ENCODE peak calls at places on chromosomes 16 and 17, in eight cellular contexts. A is heart left ventricle, P is lung, G is IMR-90, Z is colonic mucosa, J is lower lobe of right lung, L is psoas muscle, C is A549. Q is an unnamed sample. For H3K4me1, the result is how much of the 10 kb centered on the place peaks cover.

GRCh38 chr17:9146064-9146463 is 124.8 kb downstream of the NTN1 start:
- DNase-seq in A (no peak), P (no peak), G (no peak), Z (no peak), J (no peak), L (no peak), C (no peak), Q (no peak)

GRCh38 chr17:45190503-45191282 is 29.0 kb downstream of the HEXIM2 start:
- DNase-seq in A (no peak), P (no peak), G (no peak), Z (no peak), J (no peak), L (no peak), C (no peak), Q (no peak)

GRCh38 chr17:48228720-48229119 is 121.2 kb downstream of the SNX11 start:
- DNase-seq in A (no peak), P (no peak), G (no peak), Z (no peak), J (no peak), L (no peak), C (no peak), Q (no peak)

GRCh38 chr16:31678649-31679325 is 151.1 kb downstream of the AHSP start:
- DNase-seq in A (no peak), P (no peak), G (no peak), Z (no peak), J (no peak), L (no peak), C (no peak), Q (no peak)

GRCh38 chr16:87780385-87780989 is 14.7 kb upstream of the KLHDC4 start:
- DNase-seq in A (peak), P (peak), G (peak), Z (peak), J (peak), L (no peak), C (no peak), Q (peak)

GRCh38 chr17:81200695-81201580 is 21.8 kb downstream of the CEP131 start:
- DNase-seq in A (peak), P (peak), G (peak), Z (peak), J (peak), L (no peak), C (peak), Q (peak)

GRCh38 chr17:27906623-27907022 is 13.5 kb upstream of the LYRM9 start:
- DNase-seq in A (no peak), P (no peak), G (no peak), Z (no peak), J (no peak), L (no peak), C (no peak), Q (no peak)

GRCh38 chr17:78694805-78695531 is 87.1 kb downstream of the CYTH1 start:
- DNase-seq in A (no peak), P (no peak), G (no peak), Z (no peak), J (no peak), L (no peak), C (no peak), Q (no peak)

GRCh38 chr16:81945665-81946064 is 65.6 kb downstream of the SDR42E1 start:
- DNase-seq in A (no peak), P (no peak), G (peak), Z (no peak), J (no peak), L (no peak), C (no peak), Q (no peak)

GRCh38 chr16:89422905-89423630 is 67.3 kb downstream of the ANKRD11 start:
- DNase-seq in A (no peak), P (no peak), G (peak), Z (no peak), J (no peak), L (no peak), C (no peak), Q (no peak)

GRCh38 chr16:88116121-88116900 is 165.1 kb downstream of the BANP start:
- DNase-seq in A (no peak), P (no peak), G (peak), Z (no peak), J (no peak), L (peak), C (no peak), Q (no peak)

GRCh38 chr16:81319221-81319912 is 4.6 kb downstream of the GAN start:
- DNase-seq in A (no peak), P (no peak), G (peak), Z (no peak), J (no peak), L (no peak), C (no peak), Q (no peak)

GRCh38 chr16:47132310-47132709 is 11.4 kb downstream of the NETO2 start:
- DNase-seq in A (no peak), P (no peak), G (peak), Z (no peak), J (no peak), L (no peak), C (no peak), Q (no peak)

GRCh38 chr17:49193513-49194296 is 16.7 kb downstream of the GNGT2 start:
- DNase-seq in A (peak), P (peak), G (peak), Z (peak), J (peak), L (peak), C (peak), Q (peak)

GRCh38 chr17:31425646-31426045 is 34.2 kb downstream of the RAB11FIP4 start:
- DNase-seq in A (peak), P (no peak), G (no peak), Z (no peak), J (no peak), L (no peak), C (no peak), Q (no peak)

GRCh38 chr17:56676807-56677206 is 83.3 kb downstream of the NOG start:
- DNase-seq in A (no peak), P (no peak), G (no peak), Z (no peak), J (no peak), L (no peak), C (no peak), Q (no peak)

GRCh38 chr17:63945851-63946439 is 13.8 kb upstream of the CD79B start:
- DNase-seq in A (no peak), P (no peak), G (no peak), Z (no peak), J (no peak), L (no peak), C (no peak), Q (no peak)

GRCh38 chr16:12120331-12120981 is 143.9 kb downstream of the SNX29 start:
- DNase-seq in A (peak), P (no peak), G (peak), Z (no peak), J (no peak), L (no peak), C (no peak), Q (no peak)

GRCh38 chr16:19517424-19518089 is 4.3 kb downstream of the GDE1 start:
- DNase-seq in A (no peak), P (no peak), G (peak), Z (no peak), J (no peak), L (no peak), C (peak), Q (no peak)

GRCh38 chr16:70592106-70592571 is 54.2 kb upstream of the IL34 start:
- DNase-seq in A (peak), P (no peak), G (no peak), Z (no peak), J (no peak), L (peak), C (no peak), Q (peak)

GRCh38 chr16:72549878-72550277 is 377.9 kb upstream of the PMFBP1 start:
- DNase-seq in A (no peak), P (no peak), G (no peak), Z (no peak), J (no peak), L (no peak), C (no peak), Q (no peak)

GRCh38 chr16:15928261-15929104 is 20.9 kb upstream of the ABCC1 start:
- DNase-seq in A (no peak), P (no peak), G (no peak), Z (no peak), J (no peak), L (no peak), C (no peak), Q (no peak)

GRCh38 chr16:694863-695354 is 4.7 kb upstream of the WDR24 start:
- DNase-seq in A (no peak), P (no peak), G (no peak), Z (no peak), J (no peak), L (no peak), C (no peak), Q (no peak)

GRCh38 chr17:43880420-43880991 is 26.8 kb downstream of the MPP2 start:
- DNase-seq in A (no peak), P (no peak), G (no peak), Z (peak), J (peak), L (peak), C (peak), Q (no peak)

GRCh38 chr17:33385713-33386112 is 92.6 kb upstream of the ASIC2 start:
- DNase-seq in A (no peak), P (no peak), G (no peak), Z (no peak), J (no peak), L (no peak), C (no peak), Q (no peak)

GRCh38 chr17:10699861-10700260 is 2.5 kb downstream of the ADPRM start:
- DNase-seq in A (no peak), P (no peak), G (no peak), Z (no peak), J (no peak), L (no peak), C (no peak), Q (no peak)

GRCh38 chr16:17432902-17433576 is 37.7 kb downstream of the XYLT1 start:
- DNase-seq in A (no peak), P (no peak), G (peak), Z (no peak), J (no peak), L (no peak), C (no peak), Q (no peak)

GRCh38 chr16:11560701-11561439 is 25.8 kb downstream of the LITAF start:
- DNase-seq in A (no peak), P (no peak), G (no peak), Z (no peak), J (no peak), L (peak), C (no peak), Q (peak)

GRCh38 chr17:6706996-6707395 is 6.2 kb downstream of the SLC13A5 start:
- DNase-seq in A (no peak), P (no peak), G (no peak), Z (no peak), J (no peak), L (no peak), C (no peak), Q (no peak)

GRCh38 chr17:38893612-38894011 is 23.8 kb downstream of the LASP1 start:
- DNase-seq in A (peak), P (no peak), G (no peak), Z (no peak), J (peak), L (no peak), C (no peak), Q (no peak)

GRCh38 chr17:38893113-38893512 is 23.3 kb downstream of the LASP1 start:
- DNase-seq in A (no peak), P (no peak), G (no peak), Z (no peak), J (no peak), L (no peak), C (no peak), Q (no peak)

GRCh38 chr17:38892083-38892482 is 22.2 kb downstream of the LASP1 start:
- DNase-seq in A (no peak), P (no peak), G (no peak), Z (no peak), J (no peak), L (no peak), C (no peak), Q (no peak)

GRCh38 chr17:38891441-38891840 is 21.6 kb downstream of the LASP1 start:
- DNase-seq in A (no peak), P (no peak), G (no peak), Z (no peak), J (no peak), L (no peak), C (no peak), Q (no peak)

GRCh38 chr17:38892620-38893019 is 22.8 kb downstream of the LASP1 start:
- DNase-seq in A (no peak), P (no peak), G (no peak), Z (no peak), J (no peak), L (no peak), C (no peak), Q (no peak)
- H3K4me1 ChIP-seq in A (half or more), P (under half), G (under half), Z (under half), J (half or more), L (under half), C (under half), Q (under half)

DNA sequence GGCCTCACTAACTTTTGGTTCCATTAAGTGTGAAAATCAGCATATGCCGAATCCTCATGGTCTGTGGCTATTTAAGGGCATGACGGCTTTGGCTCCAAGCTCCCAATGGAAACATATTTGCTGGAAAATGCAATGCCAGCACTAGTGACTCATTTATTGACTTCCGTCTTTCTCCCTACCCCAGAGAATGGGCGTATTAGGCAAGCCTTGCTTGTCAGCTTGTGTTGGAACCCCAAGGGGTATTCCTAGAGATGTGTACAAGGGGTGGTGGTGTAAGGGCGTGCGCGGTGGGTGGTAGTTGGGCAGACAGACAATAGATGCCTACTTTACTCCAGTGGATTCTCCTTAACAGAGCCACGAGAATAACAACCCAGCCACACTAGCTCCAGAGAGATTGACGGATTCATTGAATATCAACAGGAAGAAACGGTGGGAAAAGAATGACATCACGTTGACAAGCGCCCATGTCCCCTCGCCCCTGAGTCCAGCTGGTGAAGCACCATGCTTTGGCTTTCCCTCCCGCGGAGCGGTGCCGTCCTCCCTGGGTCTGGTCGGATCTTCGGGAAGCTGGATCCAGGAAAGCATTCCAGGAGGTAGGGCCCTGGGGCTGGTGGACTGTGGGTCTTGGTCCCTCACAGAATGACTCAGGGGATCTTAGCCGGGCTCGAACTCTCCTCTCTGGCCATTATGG is 10.3 kb downstream of the CD300LB start:
- DNase-seq in A (no peak), P (peak), G (no peak), Z (peak), J (no peak), L (no peak), C (no peak), Q (no peak)
- H3K27ac ChIP-seq in A (peak), P (peak), G (no peak), Z (peak), J (peak), L (no peak), C (no peak), Q (peak)

DNA sequence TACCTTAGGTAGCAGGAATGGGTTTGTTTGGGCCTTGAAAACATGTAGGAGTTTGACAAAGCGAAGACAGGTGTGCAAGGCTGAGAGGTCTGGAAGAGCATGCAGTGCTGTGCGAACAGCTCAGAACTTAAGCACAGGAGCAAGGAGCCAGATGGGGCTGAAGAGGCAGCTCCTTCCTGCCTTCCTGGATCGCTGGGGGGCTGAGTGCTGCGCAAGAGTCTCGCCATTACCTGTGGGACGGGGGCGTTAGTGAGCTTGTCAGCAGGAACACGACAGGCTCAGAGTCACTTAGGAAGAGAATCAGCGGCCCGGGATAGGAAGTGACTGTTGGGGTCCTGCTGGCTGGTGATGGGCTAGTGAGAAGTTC is 464 bp upstream of the MRM1 start:
- DNase-seq in A (no peak), P (no peak), G (no peak), Z (no peak), J (no peak), L (no peak), C (no peak), Q (no peak)
- TF ChIP-seq CTCF in A (no peak), P (no peak), G (no peak), Z (no peak), J (no peak), L (no peak), C (no peak), Q (no peak)

GRCh38 chr17:38466346-38467315 is 38.4 kb downstream of the ARHGAP23 start:
- DNase-seq in A (peak), P (no peak), G (no peak), Z (no peak), J (no peak), L (peak), C (no peak), Q (peak)
- H3K4me1 ChIP-seq in A (half or more), P (under half), G (under half), Z (under half), J (under half), L (under half), C (under half), Q (half or more)

GRCh38 chr17:72294487-72294893 is 173.7 kb downstream of the SOX9 start:
- DNase-seq in A (peak), P (no peak), G (no peak), Z (no peak), J (no peak), L (no peak), C (no peak), Q (no peak)
- H3K27ac ChIP-seq in A (no peak), P (no peak), G (no peak), Z (no peak), J (no peak), L (no peak), C (no peak), Q (no peak)

GRCh38 chr16:57889522-57889921 is 81.4 kb downstream of the CNGB1 start:
- DNase-seq in A (no peak), P (no peak), G (no peak), Z (no peak), J (no peak), L (no peak), C (no peak), Q (no peak)

GRCh38 chr16:57889960-57890751 is 80.8 kb downstream of the CNGB1 start:
- DNase-seq in A (no peak), P (no peak), G (peak), Z (peak), J (no peak), L (no peak), C (no peak), Q (no peak)

GRCh38 chr16:57888128-57888527 is 82.8 kb downstream of the CNGB1 start:
- DNase-seq in A (no peak), P (no peak), G (no peak), Z (no peak), J (no peak), L (no peak), C (no peak), Q (no peak)

GRCh38 chr16:57887711-57888110 is 83.2 kb downstream of the CNGB1 start:
- DNase-seq in A (no peak), P (no peak), G (no peak), Z (no peak), J (no peak), L (no peak), C (no peak), Q (no peak)

GRCh38 chr16:57889111-57889510 is 81.8 kb downstream of the CNGB1 start:
- DNase-seq in A (no peak), P (no peak), G (no peak), Z (no peak), J (no peak), L (no peak), C (no peak), Q (no peak)
- TF ChIP-seq CTCF in A (no peak), P (no peak), G (no peak), Z (no peak), J (no peak), L (no peak), C (no peak), Q (no peak)

GRCh38 chr17:1110524-1110843 is 69.3 kb downstream of the ABR start:
- DNase-seq in A (no peak), P (no peak), G (no peak), Z (no peak), J (no peak), L (no peak), C (no peak), Q (no peak)
- H3K4me1 ChIP-seq in A (half or more), P (under half), G (under half), Z (under half), J (half or more), L (under half), C (half or more), Q (half or more)

GRCh38 chr17:16573466-16573865 is 4.5 kb upstream of the ZNF287 start:
- DNase-seq in A (no peak), P (no peak), G (no peak), Z (no peak), J (no peak), L (no peak), C (no peak), Q (no peak)

GRCh38 chr17:16569358-16569712 is 331 bp upstream of the ZNF287 start:
- DNase-seq in A (no peak), P (no peak), G (no peak), Z (no peak), J (no peak), L (no peak), C (no peak), Q (no peak)

DNA sequence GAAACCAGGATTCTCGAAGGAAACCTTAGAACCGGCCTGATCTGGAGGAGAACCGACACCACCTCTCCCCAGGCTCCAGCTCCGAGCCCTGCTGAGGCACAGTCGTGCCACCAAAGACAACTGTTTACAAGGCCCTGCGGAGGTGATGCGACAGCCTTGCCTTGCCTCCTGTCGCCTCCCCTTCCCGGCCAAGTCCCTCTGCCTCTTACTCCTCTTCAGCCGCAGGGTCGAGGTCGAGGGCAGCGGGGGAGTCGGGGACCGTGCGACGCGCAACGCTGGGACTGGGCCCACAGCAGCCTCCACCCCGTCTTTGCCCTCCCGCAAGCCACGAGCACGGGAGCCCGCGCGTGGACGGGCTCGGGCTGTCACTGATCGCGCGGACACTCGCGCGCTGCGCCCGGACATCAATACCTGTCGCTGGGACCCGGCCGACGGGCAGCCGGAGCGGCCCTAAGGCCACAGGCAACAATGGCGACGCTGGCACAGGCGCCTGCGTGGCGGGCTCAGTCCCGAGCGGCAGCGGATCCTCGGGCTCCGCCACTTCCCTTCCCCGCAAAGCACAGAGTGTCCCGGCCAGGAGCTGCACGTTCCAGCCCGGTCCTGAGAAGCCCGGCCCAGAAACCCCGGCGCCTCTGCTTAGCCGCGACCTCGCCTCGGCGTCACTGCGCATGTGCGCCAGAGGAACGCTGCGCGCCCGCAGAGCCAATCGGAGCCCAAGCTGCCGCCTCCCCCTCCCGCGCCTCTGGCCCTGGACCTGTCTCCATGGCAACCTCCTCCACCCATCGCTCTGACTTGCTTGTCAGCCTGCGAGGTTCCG is at the start of gene ZNF287:
- DNase-seq in A (peak), P (peak), G (peak), Z (peak), J (peak), L (peak), C (peak), Q (peak)
- H3K27ac ChIP-seq in A (peak), P (peak), G (peak), Z (no peak), J (peak), L (peak), C (peak), Q (peak)

Q was measured in heart right ventricle.